ENCODE peak calls at places on chromosome 10, in nine cellular contexts. U is DMS79 treated with DMSO at 0.1 percent for 48 hours; Y is CD4-positive, CD25-positive, alpha-beta regulatory T cell; T is RPMI7951; R is activated CD4-positive, CD25-positive, alpha-beta regulatory T cell; F is activated CD8-positive, alpha-beta memory T cell treated with anti-CD3 and anti-CD28 coated beads, Interleukin-2, amount 50 U/mL, for 48 hours; P is NCI-H774; L is cardiac muscle cell; W is central memory CD4-positive, alpha-beta T cell. K is an unnamed sample.

GRCh38 chr10:15472431-15473400 is 101.6 kb upstream of the FAM171A1 start:
- DNase-seq in P (no peak), F (no peak), T (peak), W (no peak), L (no peak), U (no peak), Y (no peak), R (no peak), K (no peak)

GRCh38 chr10:91787810-91788209 is 10.4 kb upstream of the TNKS2 start:
- DNase-seq in P (no peak), U (no peak), L (no peak), W (no peak), R (no peak), F (no peak), Y (no peak), T (no peak), K (no peak)

GRCh38 chr10:133528845-133529575 is 1.8 kb downstream of the CYP2E1 start:
- DNase-seq in R (no peak), P (no peak), L (no peak), F (no peak), Y (no peak), W (no peak), U (no peak), T (no peak), K (no peak)

GRCh38 chr10:114811769-114812353 is 9.7 kb upstream of the FHIP2A start:
- DNase-seq in L (no peak), Y (no peak), P (no peak), F (no peak), T (no peak), U (no peak), W (no peak), R (no peak), K (no peak)

GRCh38 chr10:103929396-103929921 is 11.5 kb upstream of the STN1 start:
- DNase-seq in F (no peak), L (no peak), W (no peak), U (no peak), T (no peak), R (no peak), P (no peak), Y (no peak), K (no peak)

GRCh38 chr10:78316451-78316931 is 282.8 kb downstream of the RPS24 start:
- DNase-seq in Y (no peak), P (no peak), T (peak), F (peak), W (no peak), U (peak), R (no peak), L (no peak), K (no peak)

GRCh38 chr10:91635401-91636400 is 2.8 kb upstream of the PPP1R3C start:
- DNase-seq in W (peak), Y (peak), U (peak), R (no peak), F (no peak), L (peak), P (peak), T (peak), K (peak)

GRCh38 chr10:111595173-111595572 is 518.3 kb downstream of the ADRA2A start:
- DNase-seq in P (no peak), W (no peak), T (no peak), F (no peak), R (no peak), L (no peak), U (no peak), Y (no peak), K (no peak)

GRCh38 chr10:122044713-122045112 is 55.8 kb downstream of the TACC2 start:
- DNase-seq in P (no peak), L (peak), W (no peak), Y (no peak), R (no peak), U (peak), F (no peak), T (no peak), K (no peak)

GRCh38 chr10:127349737-127350136 is 153.3 kb upstream of the INSYN2A start:
- DNase-seq in W (no peak), U (no peak), F (no peak), L (peak), T (peak), R (no peak), Y (no peak), P (no peak), K (no peak)

GRCh38 chr10:124688889-124689670 is 55.1 kb downstream of the FAM53B start:
- DNase-seq in R (no peak), T (no peak), P (no peak), W (peak), U (no peak), Y (no peak), F (peak), L (peak), K (no peak)

GRCh38 chr10:105656880-105657279 is 1015.8 kb downstream of the SORCS3 start:
- DNase-seq in R (no peak), P (no peak), L (no peak), Y (no peak), F (no peak), U (no peak), W (no peak), T (no peak), K (no peak)

GRCh38 chr10:91111060-91111459 is 109.4 kb upstream of the PCGF5 start:
- DNase-seq in U (no peak), W (no peak), P (no peak), L (no peak), R (no peak), F (no peak), Y (no peak), T (no peak), K (no peak)

GRCh38 chr10:74189999-74190421 is 39.0 kb downstream of the ADK start:
- DNase-seq in L (no peak), W (peak), T (peak), Y (no peak), F (no peak), P (no peak), R (no peak), U (peak), K (no peak)

GRCh38 chr10:77556990-77557601 is 80.5 kb downstream of the KCNMA1 start:
- DNase-seq in R (no peak), P (peak), F (no peak), L (no peak), W (no peak), U (no peak), Y (no peak), T (no peak), K (no peak)

GRCh38 chr10:112279482-112279881 is 3.7 kb upstream of the TECTB start:
- DNase-seq in W (no peak), P (no peak), R (no peak), U (no peak), L (no peak), T (no peak), Y (no peak), F (no peak), K (no peak)

GRCh38 chr10:91564508-91564907 is 68.4 kb downstream of the PPP1R3C start:
- DNase-seq in F (no peak), Y (no peak), U (no peak), L (peak), W (no peak), T (no peak), P (no peak), R (no peak), K (no peak)

GRCh38 chr10:119817991-119818888 is 54.4 kb downstream of the MCMBP start:
- DNase-seq in Y (no peak), T (no peak), R (no peak), F (no peak), L (peak), P (no peak), U (no peak), W (peak), K (no peak)

GRCh38 chr10:3852147-3852904 is 67.3 kb upstream of the KLF6 start:
- DNase-seq in T (peak), W (peak), F (no peak), U (no peak), R (peak), Y (peak), P (peak), L (no peak), K (no peak)

GRCh38 chr10:78935697-78936407 is 132.9 kb upstream of the ZMIZ1 start:
- DNase-seq in R (no peak), Y (no peak), P (no peak), L (no peak), U (no peak), F (no peak), W (no peak), T (no peak), K (no peak)

GRCh38 chr10:47425813-47426419 is 41.8 kb upstream of the ZNF488 start:
- DNase-seq in F (no peak), L (no peak), P (no peak), Y (no peak), T (no peak), W (no peak), R (no peak), U (no peak), K (no peak)

GRCh38 chr10:19332304-19332703 is 283.7 kb downstream of the MALRD1 start:
- DNase-seq in W (no peak), Y (no peak), R (no peak), T (no peak), F (no peak), L (no peak), P (no peak), U (no peak), K (no peak)

K was measured in NCI-H1930.